ENCODE peak calls at places on chromosomes 5 and 9, in five cellular contexts. One of them, this sample, is unnamed.

GRCh38 chr5:146111409-146111808 is 6.0 kb upstream of the PLAC8L1 start:
- DNase-seq in H9: no peak
- DNase-seq in mesenchymal stem cell: no peak
- DNase-seq in H1: no peak
- DNase-seq in trophoblast cell: no peak
- DNase-seq in this sample: no peak

GRCh38 chr9:130445268-130445983 is 665 bp downstream of the ASS1 start:
- DNase-seq in H9: no peak
- DNase-seq in mesenchymal stem cell: peak; percentile 81
- DNase-seq in H1: peak; percentile 65
- DNase-seq in trophoblast cell: peak; percentile 82
- DNase-seq in this sample: no peak

GRCh38 chr5:9212605-9213004 is 333.3 kb downstream of the SEMA5A start:
- DNase-seq in H9: no peak
- DNase-seq in mesenchymal stem cell: no peak
- DNase-seq in H1: no peak
- DNase-seq in trophoblast cell: no peak
- DNase-seq in this sample: no peak

GRCh38 chr5:149546974-149547373 is 4.3 kb downstream of the CSNK1A1 start:
- DNase-seq in H9: no peak
- DNase-seq in mesenchymal stem cell: no peak
- DNase-seq in H1: no peak
- DNase-seq in trophoblast cell: no peak
- DNase-seq in this sample: no peak

GRCh38 chr5:14326035-14326909 is 183.1 kb downstream of the TRIO start:
- DNase-seq in H9: no peak
- DNase-seq in mesenchymal stem cell: no peak
- DNase-seq in H1: no peak
- DNase-seq in trophoblast cell: peak; percentile 55
- DNase-seq in this sample: no peak

GRCh38 chr5:139799359-139799758 is 3.8 kb downstream of the PSD2 start:
- DNase-seq in H9: no peak
- DNase-seq in mesenchymal stem cell: no peak
- DNase-seq in H1: no peak
- DNase-seq in trophoblast cell: no peak
- DNase-seq in this sample: no peak

GRCh38 chr5:151086905-151087360 is 6.1 kb upstream of the TNIP1 start:
- DNase-seq in H9: no peak
- DNase-seq in mesenchymal stem cell: peak; percentile 61
- DNase-seq in H1: no peak
- DNase-seq in trophoblast cell: no peak
- DNase-seq in this sample: no peak

GRCh38 chr9:137873858-137874363 is 3.7 kb upstream of the CACNA1B start:
- DNase-seq in H9: no peak
- DNase-seq in mesenchymal stem cell: no peak
- DNase-seq in H1: no peak
- DNase-seq in trophoblast cell: no peak
- DNase-seq in this sample: no peak

GRCh38 chr5:38816083-38817030 is 29.5 kb upstream of the OSMR start:
- DNase-seq in H9: no peak
- DNase-seq in mesenchymal stem cell: no peak
- DNase-seq in H1: no peak
- DNase-seq in trophoblast cell: no peak
- DNase-seq in this sample: no peak

GRCh38 chr9:6197330-6197729 is 18.3 kb upstream of the IL33 start:
- DNase-seq in H9: peak; percentile 35
- DNase-seq in mesenchymal stem cell: no peak
- DNase-seq in H1: no peak
- DNase-seq in trophoblast cell: no peak
- DNase-seq in this sample: peak; percentile 9

GRCh38 chr9:137647096-137647709 is 28.4 kb downstream of the EHMT1 start:
- DNase-seq in H9: no peak
- DNase-seq in mesenchymal stem cell: no peak
- DNase-seq in H1: no peak
- DNase-seq in trophoblast cell: no peak
- DNase-seq in this sample: no peak

GRCh38 chr5:57036621-57037160 is 84.8 kb upstream of the MIER3 start:
- DNase-seq in H9: no peak
- DNase-seq in mesenchymal stem cell: no peak
- DNase-seq in H1: no peak
- DNase-seq in trophoblast cell: no peak
- DNase-seq in this sample: no peak

GRCh38 chr9:928363-929042 is 48.0 kb upstream of the DMRT3 start:
- DNase-seq in H9: peak; percentile 63
- DNase-seq in mesenchymal stem cell: no peak
- DNase-seq in H1: peak; percentile 54
- DNase-seq in trophoblast cell: peak; percentile 25
- DNase-seq in this sample: no peak

GRCh38 chr5:71621268-71621667 is 34.1 kb downstream of the MCCC2 start:
- DNase-seq in H9: no peak
- DNase-seq in mesenchymal stem cell: no peak
- DNase-seq in H1: no peak
- DNase-seq in trophoblast cell: no peak
- DNase-seq in this sample: no peak

GRCh38 chr5:112146323-112146848 is 272.7 kb downstream of the EPB41L4A start:
- DNase-seq in H9: no peak
- DNase-seq in mesenchymal stem cell: peak; percentile 51
- DNase-seq in H1: no peak
- DNase-seq in trophoblast cell: no peak
- DNase-seq in this sample: no peak

GRCh38 chr9:124054671-124055212 is 43.2 kb downstream of the LHX2 start:
- DNase-seq in H9: no peak
- DNase-seq in mesenchymal stem cell: peak; percentile 91
- DNase-seq in H1: no peak
- DNase-seq in trophoblast cell: peak; percentile 59
- DNase-seq in this sample: no peak

GRCh38 chr5:140216468-140217074 is 41.6 kb downstream of the CYSTM1 start:
- DNase-seq in H9: no peak
- DNase-seq in mesenchymal stem cell: no peak
- DNase-seq in H1: no peak
- DNase-seq in trophoblast cell: no peak
- DNase-seq in this sample: no peak

GRCh38 chr9:2859776-2860379 is 16.0 kb upstream of the PUM3 start:
- DNase-seq in H9: peak; percentile 76
- DNase-seq in mesenchymal stem cell: peak; percentile 65
- DNase-seq in H1: peak; percentile 81
- DNase-seq in trophoblast cell: peak; percentile 34
- DNase-seq in this sample: peak; percentile 62

GRCh38 chr5:113205807-113206206 is 229.0 kb downstream of the TSSK1B start:
- DNase-seq in H9: no peak
- DNase-seq in mesenchymal stem cell: no peak
- DNase-seq in H1: no peak
- DNase-seq in trophoblast cell: no peak
- DNase-seq in this sample: no peak

GRCh38 chr5:61991426-61991825 is 314.6 kb upstream of the KIF2A start:
- DNase-seq in H9: no peak
- DNase-seq in mesenchymal stem cell: no peak
- DNase-seq in H1: no peak
- DNase-seq in trophoblast cell: no peak
- DNase-seq in this sample: no peak

GRCh38 chr5:6462671-6463070 is 14.0 kb downstream of the UBE2QL1 start:
- DNase-seq in H9: no peak
- DNase-seq in mesenchymal stem cell: no peak
- DNase-seq in H1: no peak
- DNase-seq in trophoblast cell: no peak
- DNase-seq in this sample: no peak

GRCh38 chr9:19379697-19380046 is 364 bp downstream of the RPS6 start:
- DNase-seq in H9: no peak
- DNase-seq in mesenchymal stem cell: no peak
- DNase-seq in H1: no peak
- DNase-seq in trophoblast cell: no peak
- DNase-seq in this sample: no peak

GRCh38 chr5:96675882-96676281 is 13.7 kb downstream of the CAST start:
- DNase-seq in H9: no peak
- DNase-seq in mesenchymal stem cell: no peak
- DNase-seq in H1: no peak
- DNase-seq in trophoblast cell: no peak
- DNase-seq in this sample: no peak

GRCh38 chr5:142100307-142100706 is 8.3 kb upstream of the NDFIP1 start:
- DNase-seq in H9: no peak
- DNase-seq in mesenchymal stem cell: no peak
- DNase-seq in H1: no peak
- DNase-seq in trophoblast cell: no peak
- DNase-seq in this sample: no peak

DNA sequence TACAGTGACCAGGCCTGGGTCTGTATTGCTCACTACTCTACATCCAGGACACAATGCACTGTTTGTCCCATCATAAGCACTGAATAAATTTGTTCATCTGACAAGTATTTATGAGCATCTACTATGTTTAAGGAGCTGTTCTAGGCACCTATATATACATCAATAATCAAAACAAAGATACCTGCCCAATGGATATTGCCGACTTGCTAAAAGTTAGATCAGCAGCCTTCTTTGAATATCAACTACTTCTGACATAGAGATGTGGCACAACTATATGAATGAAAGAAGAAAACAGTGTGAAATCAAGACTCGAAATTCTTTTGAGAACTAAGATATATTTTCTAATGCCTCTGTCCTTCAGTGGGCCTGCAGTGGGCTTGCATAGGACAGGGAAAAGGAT is 215.7 kb downstream of the ARL15 start:
- DNase-seq in H9: no peak
- DNase-seq in mesenchymal stem cell: no peak
- DNase-seq in H1: no peak
- DNase-seq in trophoblast cell: no peak
- DNase-seq in this sample: no peak
- H3K23ac ChIP-seq in H9: no peak overlapping the region
- H3K23ac ChIP-seq in mesenchymal stem cell: no peak overlapping the region
- H3K23ac ChIP-seq in H1: no peak overlapping the region
- H3K23ac ChIP-seq in trophoblast cell: no peak overlapping the region
- H3K23ac ChIP-seq in this sample: no peak overlapping the region

DNA sequence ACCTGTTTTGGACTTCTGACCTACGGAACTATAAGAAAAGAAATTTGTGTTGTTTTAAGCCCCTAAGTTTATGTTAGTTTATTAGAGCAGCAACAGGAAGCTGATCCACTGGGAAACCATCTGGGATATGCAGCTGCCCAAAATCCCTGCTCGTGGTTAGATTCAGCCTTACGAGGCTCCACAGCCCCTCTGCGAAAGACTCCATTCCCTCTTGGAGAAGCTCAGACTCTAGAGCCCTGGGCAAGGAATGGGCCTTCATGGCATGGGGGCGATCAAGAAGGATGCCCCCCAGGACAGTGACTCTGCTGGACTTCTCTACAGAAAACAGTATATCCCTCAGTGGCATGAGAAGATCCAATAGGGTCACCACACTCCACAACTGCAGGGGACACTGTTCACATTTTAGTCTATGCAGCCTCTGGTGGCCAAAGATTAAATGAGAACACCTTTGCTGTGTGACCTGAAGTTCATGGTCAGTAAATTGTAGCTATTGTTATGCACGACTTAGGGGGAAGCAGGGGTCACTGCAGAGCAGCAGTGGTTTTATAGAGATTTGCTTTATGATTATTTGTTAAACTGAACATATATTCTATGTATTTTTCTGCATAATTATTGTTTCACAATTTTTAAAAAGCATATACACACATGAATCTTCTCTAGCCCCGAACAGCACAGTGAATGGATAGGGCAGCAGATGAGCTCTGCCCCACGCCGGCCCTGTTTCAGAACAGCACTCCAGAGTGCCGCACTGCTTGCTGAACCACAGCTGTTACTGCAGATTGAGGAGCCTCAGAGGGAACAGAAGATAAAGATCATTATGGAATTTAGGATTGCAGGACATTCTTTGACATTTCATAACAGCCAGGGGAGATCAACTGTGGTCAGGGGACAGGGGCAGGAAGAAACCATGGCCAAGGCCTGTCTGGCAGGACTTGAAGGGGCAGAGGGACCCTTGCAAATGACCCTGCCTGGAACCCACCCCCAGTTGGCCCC is 20.9 kb downstream of the IRF1 start:
- DNase-seq in H9: no peak
- DNase-seq in mesenchymal stem cell: peak; percentile 81
- DNase-seq in H1: no peak
- DNase-seq in trophoblast cell: peak; percentile 70
- DNase-seq in this sample: no peak
- H3K4ac ChIP-seq in H9: no peak overlapping the region
- H3K4ac ChIP-seq in mesenchymal stem cell: peak overlapping the region; percentile 82
- H3K4ac ChIP-seq in H1: no peak overlapping the region
- H3K4ac ChIP-seq in trophoblast cell: no peak overlapping the region
- H3K4ac ChIP-seq in this sample: no peak overlapping the region

GRCh38 chr9:135501261-135502167 is 1.0 kb downstream of the MRPS2 start:
- DNase-seq in H9: peak; percentile 55
- DNase-seq in mesenchymal stem cell: peak; percentile 74
- DNase-seq in H1: no peak
- DNase-seq in trophoblast cell: no peak
- DNase-seq in this sample: no peak

GRCh38 chr9:135502873-135503321 is 2.4 kb downstream of the MRPS2 start:
- DNase-seq in H9: no peak
- DNase-seq in mesenchymal stem cell: no peak
- DNase-seq in H1: no peak
- DNase-seq in trophoblast cell: no peak
- DNase-seq in this sample: no peak

GRCh38 chr9:135503371-135504261 is 3.1 kb downstream of the MRPS2 start:
- DNase-seq in H9: no peak
- DNase-seq in mesenchymal stem cell: no peak
- DNase-seq in H1: no peak
- DNase-seq in trophoblast cell: no peak
- DNase-seq in this sample: no peak

GRCh38 chr9:135500525-135501260 is at the start of gene MRPS2:
- DNase-seq in H9: peak; percentile 93
- DNase-seq in mesenchymal stem cell: peak; percentile 91
- DNase-seq in H1: peak; percentile 96
- DNase-seq in trophoblast cell: peak; percentile 85
- DNase-seq in this sample: peak; percentile 92

DNA sequence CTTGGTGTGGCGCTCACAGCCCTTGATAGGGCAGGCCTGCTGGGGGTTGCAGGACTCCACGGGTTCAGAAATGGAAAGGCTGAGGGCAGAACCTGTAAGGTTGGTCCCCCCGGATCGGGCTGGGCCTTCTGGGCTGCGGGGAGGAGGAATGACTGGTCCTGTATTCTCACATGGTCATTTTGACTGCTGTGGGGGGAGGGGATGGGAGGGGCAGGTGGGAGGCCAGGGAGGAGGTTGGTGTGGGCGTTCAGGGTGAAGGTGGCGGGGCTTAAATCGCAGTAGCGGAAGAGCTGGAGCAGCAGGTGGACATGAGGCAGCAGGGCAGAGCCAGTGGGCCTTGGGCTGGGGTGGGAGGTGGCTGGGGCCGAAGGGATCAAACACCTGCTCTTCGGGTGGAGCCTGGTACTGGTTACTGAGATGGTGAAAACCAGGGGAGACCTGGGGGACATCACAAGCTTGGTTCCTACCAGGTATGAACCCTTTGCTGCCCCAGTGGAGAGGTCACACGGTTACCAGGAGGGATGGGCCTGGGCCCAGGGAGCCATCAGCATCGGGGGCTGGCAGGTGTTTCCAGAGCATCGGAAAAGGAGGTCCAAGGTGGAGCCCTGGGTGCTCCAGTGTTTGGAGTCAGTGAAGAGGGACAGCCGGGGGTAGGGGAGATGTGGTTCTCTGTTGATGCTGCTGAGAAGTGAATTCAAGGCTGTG is 1.8 kb downstream of the MRPS2 start:
- DNase-seq in H9: no peak
- DNase-seq in mesenchymal stem cell: no peak
- DNase-seq in H1: no peak
- DNase-seq in trophoblast cell: no peak
- DNase-seq in this sample: no peak
- H2BK12ac ChIP-seq in H9: no peak overlapping the region
- H2BK12ac ChIP-seq in mesenchymal stem cell: no peak overlapping the region
- H2BK12ac ChIP-seq in H1: no peak overlapping the region
- H2BK12ac ChIP-seq in trophoblast cell: no peak overlapping the region
- H2BK12ac ChIP-seq in this sample: no peak overlapping the region

GRCh38 chr5:135850671-135851070 is 16.2 kb downstream of the SLC25A48 start:
- DNase-seq in H9: no peak
- DNase-seq in mesenchymal stem cell: no peak
- DNase-seq in H1: no peak
- DNase-seq in trophoblast cell: no peak
- DNase-seq in this sample: no peak
- H3K23ac ChIP-seq in H9: no peak overlapping the region
- H3K23ac ChIP-seq in mesenchymal stem cell: no peak overlapping the region
- H3K23ac ChIP-seq in H1: no peak overlapping the region
- H3K23ac ChIP-seq in trophoblast cell: no peak overlapping the region
- H3K23ac ChIP-seq in this sample: no peak overlapping the region

This sample was measured in neuronal stem cell.